ENCODE peak calls at places on chromosomes 3 and 15, in six cellular contexts. I is Peyer's patch, Z is foreskin fibroblast, M is breast epithelium, X is endothelial cell, R is GM12878. D is an unnamed sample.

GRCh38 chr3:60931452-60931851 is 319.8 kb downstream of the FHIT start:
- DNase-seq in I (no peak), Z (no peak), M (no peak), X (no peak), R (no peak), D (no peak)

GRCh38 chr3:156483426-156483825 is 71.5 kb downstream of the SSR3 start:
- DNase-seq in I (no peak), Z (peak; percentile 69), M (no peak), X (no peak), R (peak; percentile 76), D (no peak)

GRCh38 chr3:5784656-5785055 is 597.1 kb downstream of the EDEM1 start:
- DNase-seq in I (no peak), Z (no peak), M (no peak), X (no peak), R (no peak), D (no peak)

GRCh38 chr15:59616390-59616789 is 4.8 kb downstream of the GCNT3 start:
- DNase-seq in I (no peak), Z (no peak), M (no peak), X (no peak), R (no peak), D (no peak)

GRCh38 chr15:94080416-94080815 is 150.9 kb upstream of the MCTP2 start:
- DNase-seq in I (peak; percentile 46), Z (no peak), M (no peak), X (no peak), R (no peak), D (no peak)

GRCh38 chr3:32359766-32360513 is 31.7 kb upstream of the CMTM7 start:
- DNase-seq in I (no peak), Z (no peak), M (no peak), X (no peak), R (no peak), D (no peak)

GRCh38 chr15:71385469-71385868 is 270.2 kb downstream of the THSD4 start:
- DNase-seq in I (no peak), Z (no peak), M (no peak), X (no peak), R (no peak), D (no peak)

GRCh38 chr15:63941698-63942465 is 104.4 kb downstream of the DAPK2 start:
- DNase-seq in I (no peak), Z (no peak), M (no peak), X (no peak), R (no peak), D (no peak)

GRCh38 chr3:14976317-14976716 is 28.9 kb downstream of the NR2C2 start:
- DNase-seq in I (no peak), Z (no peak), M (no peak), X (no peak), R (no peak), D (no peak)

GRCh38 chr3:58210761-58211477 is at the start of gene DNASE1L3:
- DNase-seq in I (no peak), Z (no peak), M (no peak), X (no peak), R (no peak), D (no peak)

GRCh38 chr3:197501879-197502620 is 53.7 kb downstream of the BDH1 start:
- DNase-seq in I (peak; percentile 86), Z (no peak), M (no peak), X (peak; percentile 65), R (peak; percentile 57), D (no peak)

GRCh38 chr3:17982211-17982880 is 239.9 kb upstream of the TBC1D5 start:
- DNase-seq in I (no peak), Z (no peak), M (no peak), X (no peak), R (no peak), D (no peak)

GRCh38 chr3:87082806-87083440 is 92.0 kb upstream of the VGLL3 start:
- DNase-seq in I (no peak), Z (peak; percentile 57), M (no peak), X (peak; percentile 29), R (no peak), D (no peak)

GRCh38 chr15:91807122-91807521 is 46.4 kb upstream of the SLCO3A1 start:
- DNase-seq in I (no peak), Z (no peak), M (no peak), X (no peak), R (no peak), D (no peak)

GRCh38 chr15:99486371-99487336 is 79.1 kb upstream of the MEF2A start:
- DNase-seq in I (peak; percentile 58), Z (peak; percentile 91), M (peak; percentile 64), X (peak; percentile 28), R (no peak), D (no peak)

GRCh38 chr3:73393005-73393404 is 231.7 kb downstream of the PDZRN3 start:
- DNase-seq in I (no peak), Z (no peak), M (no peak), X (no peak), R (no peak), D (no peak)

GRCh38 chr3:169283902-169284451 is 379.5 kb downstream of the MECOM start:
- DNase-seq in I (no peak), Z (no peak), M (no peak), X (no peak), R (no peak), D (no peak)

GRCh38 chr3:128432301-128432897 is 34.3 kb downstream of the DNAJB8 start:
- DNase-seq in I (no peak), Z (no peak), M (peak; percentile 60), X (peak; percentile 28), R (no peak), D (peak; percentile 56)

GRCh38 chr3:105827959-105828358 is 40.9 kb downstream of the CBLB start:
- DNase-seq in I (peak; percentile 62), Z (peak; percentile 86), M (no peak), X (peak; percentile 22), R (no peak), D (no peak)

GRCh38 chr15:96767703-96768434 is 437.4 kb downstream of the NR2F2 start:
- DNase-seq in I (no peak), Z (no peak), M (no peak), X (no peak), R (no peak), D (no peak)

GRCh38 chr3:34185301-34185700 is 386.9 kb downstream of the PDCD6IP start:
- DNase-seq in I (no peak), Z (no peak), M (no peak), X (no peak), R (no peak), D (no peak)

GRCh38 chr15:99424978-99425665 is 140.7 kb upstream of the MEF2A start:
- DNase-seq in I (peak; percentile 47), Z (peak; percentile 66), M (no peak), X (no peak), R (no peak), D (no peak)

GRCh38 chr3:13259831-13260230 is 160.3 kb downstream of the NUP210 start:
- DNase-seq in I (no peak), Z (no peak), M (no peak), X (no peak), R (no peak), D (no peak)

DNA sequence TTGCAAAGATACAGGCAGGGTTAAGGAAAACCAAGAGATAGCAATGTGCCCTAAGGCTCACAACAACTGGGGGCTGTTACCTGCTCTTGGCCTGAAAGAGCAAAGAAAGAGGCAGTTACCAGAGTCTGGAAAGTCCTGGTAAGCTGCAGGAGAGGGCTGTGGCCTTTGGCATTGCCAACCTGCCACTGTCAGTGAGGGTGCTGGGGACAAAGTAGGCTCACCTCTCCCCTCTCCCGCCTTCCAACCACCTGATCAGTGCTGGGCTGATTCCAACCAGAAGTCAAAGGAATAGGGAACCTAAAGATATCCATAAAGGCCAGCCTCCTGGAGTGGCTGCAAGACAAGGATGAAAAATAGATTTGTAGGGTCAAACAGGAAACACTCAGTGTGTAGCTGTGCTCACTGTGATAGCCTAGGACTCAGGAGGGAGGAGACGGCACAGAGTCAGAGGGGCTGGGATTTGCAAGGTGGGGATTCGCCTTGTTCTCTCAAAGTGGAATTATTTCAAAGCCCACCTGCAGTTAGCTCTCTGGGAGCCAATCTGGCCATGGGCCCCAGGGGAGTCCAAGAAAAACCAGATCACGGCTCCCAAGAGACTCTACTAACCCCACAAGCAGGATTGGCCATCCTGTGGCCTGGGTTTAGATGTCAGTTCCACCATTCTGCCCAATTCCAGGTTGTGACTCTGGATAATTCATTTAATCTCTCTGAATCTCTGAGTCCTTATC is 204.0 kb upstream of the BCL6 start:
- DNase-seq in I (no peak), Z (no peak), M (no peak), X (no peak), R (no peak), D (no peak)
- TF ChIP-seq CTCF in I (no peak), Z (no peak), M (no peak), X (no peak), R (no peak), D (no peak)

GRCh38 chr15:88950600-88951160 is 37.5 kb upstream of the MFGE8 start:
- DNase-seq in I (no peak), Z (no peak), M (no peak), X (no peak), R (no peak), D (no peak)
- TF ChIP-seq CTCF in I (no peak), Z (no peak), M (no peak), X (no peak), R (no peak), D (no peak)

DNA sequence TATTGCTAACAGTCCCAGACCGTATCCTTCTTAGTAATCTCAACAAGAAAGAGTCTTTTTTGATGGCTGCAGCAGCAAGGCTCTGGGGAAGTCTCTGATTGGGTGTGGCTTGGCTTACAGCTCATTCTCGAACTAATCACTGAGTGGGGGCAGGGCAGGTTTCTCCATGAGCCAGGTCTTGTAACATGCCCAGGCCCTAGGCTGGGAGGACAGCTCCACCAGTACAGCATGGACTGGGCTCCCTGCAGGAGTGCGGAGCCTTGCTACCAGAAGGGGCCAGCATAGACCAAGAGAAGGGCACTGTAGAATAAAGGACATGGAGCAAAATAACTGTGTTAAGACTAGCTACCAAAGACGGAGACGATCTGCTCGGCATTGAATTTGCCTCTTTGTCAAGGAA is 7.2 kb downstream of the CD276 start:
- DNase-seq in I (peak; percentile 71), Z (peak; percentile 71), M (no peak), X (no peak), R (no peak), D (no peak)
- TF ChIP-seq CTCF in I (no peak), Z (no peak), M (no peak), X (no peak), R (no peak), D (no peak)

DNA sequence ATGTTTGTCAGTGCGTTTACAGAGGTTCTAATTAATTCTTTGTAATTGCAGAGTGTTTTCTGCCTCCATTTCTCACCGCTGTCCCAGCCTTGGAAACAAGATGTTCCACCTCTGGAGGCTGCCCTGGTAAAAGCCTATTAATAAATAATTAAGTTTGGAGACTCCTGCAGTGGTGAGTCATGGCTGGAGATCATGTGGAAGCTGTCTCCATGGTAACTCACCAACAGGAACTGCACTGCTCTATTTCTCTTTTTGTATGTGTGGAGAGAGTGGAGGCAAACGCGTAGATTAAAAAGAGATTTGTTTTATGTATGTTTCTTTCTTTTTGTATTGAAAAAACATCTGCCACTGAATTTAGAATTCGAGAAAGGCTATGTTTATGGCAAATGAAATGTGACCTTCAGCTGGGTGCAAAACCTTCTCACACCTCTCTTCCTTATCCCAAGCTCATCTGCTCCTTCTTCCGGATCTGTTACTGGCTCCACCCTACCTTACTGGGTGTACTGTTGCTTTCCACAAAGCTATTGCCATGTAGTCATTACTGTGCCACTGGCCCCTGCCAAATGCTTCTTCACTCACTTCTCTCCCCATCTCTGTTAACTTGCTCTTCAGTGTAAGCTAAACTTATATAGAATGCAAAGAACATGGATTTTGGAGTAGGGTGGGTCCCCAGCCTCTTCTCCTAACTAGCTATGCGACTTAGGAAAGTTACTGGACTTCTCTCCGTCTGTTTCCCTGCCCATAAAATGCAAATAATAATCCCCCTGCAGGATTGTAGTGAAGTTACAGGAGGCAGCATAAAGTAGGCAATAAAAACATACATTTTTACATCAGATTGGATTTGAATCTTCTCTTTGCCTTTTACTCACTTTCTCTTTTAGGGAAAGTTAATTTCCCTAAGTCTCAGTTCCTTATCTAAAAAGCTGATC is 778.5 kb downstream of the NTRK3 start:
- DNase-seq in I (peak; percentile 46), Z (peak; percentile 1), M (no peak), X (no peak), R (no peak), D (no peak)
- TF ChIP-seq CTCF in I (no peak), Z (peak; percentile 20), M (no peak), X (peak; percentile 16), R (no peak), D (peak; percentile 24)

D was measured in mesothelial cell of epicardium.